ENCODE peak calls at places on chromosomes 2 and 18, in four cellular contexts. One of them, this sample, is unnamed.

GRCh38 chr2:225894240-225894980 is 494.9 kb downstream of the NYAP2 start:
- DNase-seq in spleen: no peak
- DNase-seq in fibroblast of mammary gland: peak
- DNase-seq in fibroblast of pulmonary artery: peak
- DNase-seq in this sample: peak

GRCh38 chr2:20661028-20661980 is 5.6 kb upstream of the GDF7 start:
- DNase-seq in spleen: peak
- DNase-seq in fibroblast of mammary gland: peak
- DNase-seq in fibroblast of pulmonary artery: peak
- DNase-seq in this sample: peak

GRCh38 chr2:218992703-218993344 is 398 bp downstream of the CRYBA2 start:
- DNase-seq in fibroblast of pulmonary artery: no peak
- DNase-seq in fibroblast of mammary gland: no peak
- DNase-seq in spleen: no peak
- DNase-seq in this sample: no peak

GRCh38 chr18:75923169-75923568 is 495.7 kb upstream of the SMIM21 start:
- DNase-seq in spleen: no peak
- DNase-seq in fibroblast of mammary gland: peak
- DNase-seq in fibroblast of pulmonary artery: peak
- DNase-seq in this sample: no peak

GRCh38 chr2:230318190-230319121 is 8.5 kb upstream of the SP140L start:
- DNase-seq in fibroblast of pulmonary artery: no peak
- DNase-seq in fibroblast of mammary gland: no peak
- DNase-seq in spleen: peak
- DNase-seq in this sample: no peak

GRCh38 chr2:156647377-156648010 is 211.3 kb downstream of the GPD2 start:
- DNase-seq in fibroblast of mammary gland: no peak
- DNase-seq in fibroblast of pulmonary artery: no peak
- DNase-seq in spleen: no peak
- DNase-seq in this sample: no peak

GRCh38 chr2:27078267-27079194 is at the start of gene EMILIN1:
- DNase-seq in fibroblast of mammary gland: peak
- DNase-seq in spleen: peak
- DNase-seq in fibroblast of pulmonary artery: peak
- DNase-seq in this sample: peak

GRCh38 chr2:170531876-170532275 is 183.3 kb upstream of the SP5 start:
- DNase-seq in fibroblast of mammary gland: no peak
- DNase-seq in fibroblast of pulmonary artery: no peak
- DNase-seq in spleen: no peak
- DNase-seq in this sample: no peak

GRCh38 chr2:197838036-197838435 is 33.6 kb downstream of the PLCL1 start:
- DNase-seq in fibroblast of pulmonary artery: peak
- DNase-seq in spleen: no peak
- DNase-seq in fibroblast of mammary gland: peak
- DNase-seq in this sample: no peak

GRCh38 chr2:173148520-173148919 is 72.9 kb downstream of the MAP3K20 start:
- DNase-seq in fibroblast of mammary gland: no peak
- DNase-seq in fibroblast of pulmonary artery: peak
- DNase-seq in spleen: no peak
- DNase-seq in this sample: no peak

GRCh38 chr2:151713291-151713903 is 20.9 kb downstream of the NEB start:
- DNase-seq in fibroblast of pulmonary artery: no peak
- DNase-seq in spleen: no peak
- DNase-seq in fibroblast of mammary gland: no peak
- DNase-seq in this sample: no peak

GRCh38 chr2:97766567-97766966 is 53.2 kb downstream of the ZAP70 start:
- DNase-seq in fibroblast of mammary gland: no peak
- DNase-seq in fibroblast of pulmonary artery: peak
- DNase-seq in spleen: no peak
- DNase-seq in this sample: no peak

GRCh38 chr18:75066223-75066622 is 142.7 kb downstream of the PTGR3 start:
- DNase-seq in spleen: no peak
- DNase-seq in fibroblast of pulmonary artery: no peak
- DNase-seq in fibroblast of mammary gland: no peak
- DNase-seq in this sample: no peak

GRCh38 chr2:242056026-242056425 is 186.5 kb downstream of the RTP5 start:
- DNase-seq in fibroblast of pulmonary artery: no peak
- DNase-seq in fibroblast of mammary gland: no peak
- DNase-seq in spleen: peak
- DNase-seq in this sample: no peak

GRCh38 chr2:118801154-118801553 is 46.3 kb downstream of the EN1 start:
- DNase-seq in fibroblast of mammary gland: peak
- DNase-seq in spleen: no peak
- DNase-seq in fibroblast of pulmonary artery: no peak
- DNase-seq in this sample: no peak

GRCh38 chr18:50819027-50819726 is 639 bp downstream of the MRO start:
- DNase-seq in fibroblast of pulmonary artery: peak
- DNase-seq in fibroblast of mammary gland: peak
- DNase-seq in spleen: peak
- DNase-seq in this sample: no peak

GRCh38 chr2:73594241-73594640 is 48.0 kb downstream of the NAT8 start:
- DNase-seq in fibroblast of pulmonary artery: no peak
- DNase-seq in spleen: no peak
- DNase-seq in fibroblast of mammary gland: no peak
- DNase-seq in this sample: no peak

GRCh38 chr2:176130153-176130916 is 830 bp downstream of the HOXD8 start:
- DNase-seq in fibroblast of mammary gland: peak
- DNase-seq in fibroblast of pulmonary artery: no peak
- DNase-seq in spleen: peak
- DNase-seq in this sample: no peak

GRCh38 chr2:19488009-19488691 is 129.7 kb upstream of the OSR1 start:
- DNase-seq in fibroblast of mammary gland: peak
- DNase-seq in fibroblast of pulmonary artery: peak
- DNase-seq in spleen: no peak
- DNase-seq in this sample: peak

GRCh38 chr2:113886479-113887383 is 3.2 kb upstream of the ACTR3 start:
- DNase-seq in fibroblast of mammary gland: peak
- DNase-seq in spleen: peak
- DNase-seq in fibroblast of pulmonary artery: peak
- DNase-seq in this sample: peak

GRCh38 chr2:113889471-113890252 is at the start of gene ACTR3:
- DNase-seq in fibroblast of pulmonary artery: peak
- DNase-seq in fibroblast of mammary gland: peak
- DNase-seq in spleen: peak
- DNase-seq in this sample: peak

GRCh38 chr2:113888641-113889470 is 1.0 kb upstream of the ACTR3 start:
- DNase-seq in fibroblast of pulmonary artery: no peak
- DNase-seq in spleen: no peak
- DNase-seq in fibroblast of mammary gland: no peak
- DNase-seq in this sample: no peak

GRCh38 chr2:113890253-113891235 is 655 bp downstream of the ACTR3 start:
- DNase-seq in spleen: peak
- DNase-seq in fibroblast of mammary gland: peak
- DNase-seq in fibroblast of pulmonary artery: peak
- DNase-seq in this sample: peak

DNA sequence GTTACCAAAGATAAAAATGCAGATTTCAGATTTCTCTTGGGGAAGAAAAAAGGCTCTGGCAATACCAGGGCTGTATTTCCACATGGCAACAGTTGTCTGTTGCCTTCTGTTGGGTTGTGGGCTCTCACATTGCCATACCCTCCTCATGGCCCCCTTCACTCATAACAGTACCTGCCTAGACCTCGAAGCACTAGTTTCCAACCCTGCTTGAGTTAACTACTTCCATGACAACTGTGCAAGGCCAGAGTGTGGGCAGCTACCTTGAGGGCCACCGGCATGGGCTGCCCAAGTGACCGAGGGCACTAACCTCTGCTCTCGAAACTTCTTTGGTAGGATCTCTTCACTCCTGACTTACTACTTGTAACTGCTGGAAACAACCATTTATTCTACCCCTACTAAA is 2.5 kb upstream of the ACTR3 start:
- DNase-seq in spleen: no peak
- DNase-seq in fibroblast of mammary gland: no peak
- DNase-seq in fibroblast of pulmonary artery: no peak
- DNase-seq in this sample: no peak
- H3K4me3 ChIP-seq in spleen: no peak
- H3K4me3 ChIP-seq in fibroblast of mammary gland: no peak
- H3K4me3 ChIP-seq in fibroblast of pulmonary artery: no peak
- H3K4me3 ChIP-seq in this sample: no peak

GRCh38 chr2:240884745-240885144 is 11.2 kb downstream of the MAB21L4 start:
- DNase-seq in spleen: no peak
- DNase-seq in fibroblast of mammary gland: no peak
- DNase-seq in fibroblast of pulmonary artery: no peak
- DNase-seq in this sample: no peak
- TF ChIP-seq CTCF in spleen: no peak
- TF ChIP-seq CTCF in fibroblast of mammary gland: no peak
- TF ChIP-seq CTCF in fibroblast of pulmonary artery: no peak
- TF ChIP-seq CTCF in this sample: no peak

DNA sequence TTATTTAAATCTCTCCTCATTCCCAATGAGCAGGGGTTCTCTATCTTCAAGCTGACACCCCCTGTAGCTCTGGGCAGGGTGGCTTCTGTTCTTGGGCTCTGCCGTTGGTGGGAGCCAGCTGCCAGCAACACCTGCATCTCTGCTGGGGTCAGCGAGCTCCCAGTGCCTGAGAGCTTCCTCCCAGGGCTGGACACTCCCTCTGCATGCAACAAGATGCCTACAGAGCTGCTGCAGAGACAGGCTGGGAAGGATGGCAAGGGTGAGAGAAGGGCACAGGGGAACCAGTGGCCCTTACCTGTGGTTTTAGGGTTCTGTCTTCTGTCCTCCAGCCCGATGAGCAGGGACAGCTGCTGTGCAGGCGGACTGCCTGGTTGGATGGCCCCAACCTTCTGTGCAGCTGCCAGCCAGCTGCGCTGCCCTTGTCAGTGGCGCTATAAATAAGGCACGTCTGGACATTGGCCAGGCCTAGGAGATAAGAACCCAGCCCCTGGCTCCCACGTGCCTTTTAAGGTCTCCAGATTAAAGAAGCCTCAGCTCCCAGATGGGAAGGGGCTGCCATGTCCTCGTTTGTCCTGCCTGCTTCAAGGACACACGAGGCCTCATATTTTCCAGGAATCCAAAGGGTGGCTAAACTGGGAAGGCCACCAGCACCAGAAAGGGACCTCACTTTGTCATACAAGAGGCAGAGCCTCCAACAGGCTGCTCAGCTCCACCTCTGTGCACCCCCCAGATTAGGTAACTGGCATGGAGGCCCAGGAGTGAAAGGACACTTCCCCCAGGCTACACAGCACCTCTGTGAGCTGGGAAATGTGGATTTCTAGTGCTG is 39.5 kb upstream of the FHL2 start:
- DNase-seq in fibroblast of mammary gland: no peak
- DNase-seq in fibroblast of pulmonary artery: peak
- DNase-seq in spleen: no peak
- DNase-seq in this sample: no peak
- H3K4me3 ChIP-seq in fibroblast of mammary gland: no peak
- H3K4me3 ChIP-seq in fibroblast of pulmonary artery: no peak
- H3K4me3 ChIP-seq in spleen: no peak
- H3K4me3 ChIP-seq in this sample: peak

DNA sequence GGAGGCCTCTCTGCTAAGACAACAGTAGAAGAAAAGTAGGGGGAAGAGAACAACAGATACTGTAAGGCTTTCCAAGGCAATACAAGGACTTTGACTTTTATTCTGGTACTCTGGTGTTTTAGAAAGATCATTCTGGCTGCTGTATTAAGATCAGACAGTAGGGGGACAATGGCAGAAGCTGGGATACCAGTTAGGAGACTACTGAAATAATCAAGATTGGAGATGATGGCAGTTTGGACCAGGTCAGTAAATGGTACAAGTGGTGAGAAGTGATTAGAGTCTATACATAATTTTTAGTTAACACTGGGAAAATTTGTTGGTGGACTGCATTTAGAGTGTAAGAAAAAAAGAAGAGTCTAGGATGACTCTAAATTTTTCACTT is 139.7 kb downstream of the ROCK1 start:
- DNase-seq in spleen: no peak
- DNase-seq in fibroblast of mammary gland: peak
- DNase-seq in fibroblast of pulmonary artery: peak
- DNase-seq in this sample: no peak
- TF ChIP-seq CTCF in spleen: peak
- TF ChIP-seq CTCF in fibroblast of mammary gland: peak
- TF ChIP-seq CTCF in fibroblast of pulmonary artery: peak
- TF ChIP-seq CTCF in this sample: peak

DNA sequence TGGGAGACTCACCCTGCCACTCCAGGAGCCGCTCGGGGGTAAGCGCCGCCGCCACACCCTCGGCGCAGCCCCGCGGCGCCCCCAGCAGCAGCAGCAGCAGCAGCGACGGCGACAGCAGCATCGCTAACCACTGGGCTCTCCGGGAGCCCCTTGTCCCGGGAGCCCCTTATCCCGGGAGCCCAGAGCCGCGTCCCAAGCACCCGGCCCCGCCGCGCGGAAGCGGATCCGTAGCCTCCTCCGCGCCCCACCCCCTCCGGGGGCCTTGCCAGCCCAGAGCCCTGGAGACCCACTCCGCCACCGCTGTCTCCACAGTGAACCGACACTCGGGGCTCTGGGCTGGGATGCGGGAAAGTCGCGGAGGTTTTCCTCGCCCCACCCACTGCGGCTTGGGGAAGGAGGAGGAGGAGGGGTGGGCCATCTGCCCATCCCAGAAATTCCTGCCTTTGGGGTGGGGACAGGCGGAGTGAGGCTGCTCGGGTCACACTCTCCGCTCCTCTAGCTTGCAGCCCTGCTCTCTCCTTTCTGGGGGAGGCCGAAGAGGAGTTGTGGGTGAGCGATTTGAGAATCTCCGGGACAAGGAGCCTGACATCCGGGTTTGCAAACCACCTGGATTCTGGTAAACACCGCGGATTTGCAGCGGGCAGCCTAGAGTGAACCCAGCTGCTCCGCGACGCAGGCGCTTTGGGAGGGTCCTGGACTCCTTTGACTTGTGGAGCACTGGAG is at the start of gene PLA2R1:
- DNase-seq in fibroblast of pulmonary artery: peak
- DNase-seq in fibroblast of mammary gland: peak
- DNase-seq in spleen: peak
- DNase-seq in this sample: no peak
- H3K4me3 ChIP-seq in fibroblast of pulmonary artery: peak
- H3K4me3 ChIP-seq in fibroblast of mammary gland: peak
- H3K4me3 ChIP-seq in spleen: peak
- H3K4me3 ChIP-seq in this sample: peak

This sample was measured in AG04449.